ENCODE peak calls at places on chromosome 20, in ten cellular contexts. E, O, L, F, D, M, T, Y, A and U are unnamed samples.
A peak's percentile ranks its signal among the peaks of the same experiment; 100 is the strongest.

GRCh38 chr20:21048841-21049273 is 57.3 kb downstream of the LINC00237 start:
- DNase-seq in E (no peak), O (peak; percentile 10), L (peak; percentile 38), F (no peak), D (peak; percentile 19), M (no peak), T (peak; percentile 20), Y (peak; percentile 21), A (peak; percentile 75), U (peak; percentile 36)

GRCh38 chr20:40582531-40582930 is 106.5 kb downstream of the MAFB start:
- DNase-seq in E (no peak), O (no peak), L (no peak), F (no peak), D (no peak), M (no peak), T (no peak), Y (no peak), A (no peak), U (no peak)

GRCh38 chr20:52060794-52061714 is 130.5 kb downstream of the ZFP64 start:
- DNase-seq in E (no peak), O (peak; percentile 26), L (no peak), F (peak; percentile 26), D (no peak), M (no peak), T (peak; percentile 42), Y (no peak), A (peak; percentile 30), U (no peak)

GRCh38 chr20:57614490-57615471 is 5.4 kb downstream of the ZBP1 start:
- DNase-seq in E (no peak), O (no peak), L (no peak), F (no peak), D (no peak), M (no peak), T (no peak), Y (no peak), A (no peak), U (no peak)

GRCh38 chr20:38706482-38706881 is 17.8 kb upstream of the SLC32A1 start:
- DNase-seq in E (no peak), O (no peak), L (no peak), F (no peak), D (no peak), M (no peak), T (no peak), Y (no peak), A (no peak), U (no peak)

GRCh38 chr20:13113731-13114130 is 105.0 kb downstream of the SPTLC3 start:
- DNase-seq in E (no peak), O (no peak), L (no peak), F (no peak), D (no peak), M (no peak), T (no peak), Y (no peak), A (no peak), U (no peak)

GRCh38 chr20:37407117-37407566 is 61.2 kb downstream of the SRC start:
- DNase-seq in E (no peak), O (no peak), L (no peak), F (no peak), D (no peak), M (no peak), T (no peak), Y (no peak), A (no peak), U (no peak)

GRCh38 chr20:4555188-4555893 is 166.4 kb upstream of the PRND start:
- DNase-seq in E (no peak), O (peak; percentile 92), L (no peak), F (peak; percentile 73), D (no peak), M (no peak), T (peak; percentile 69), Y (no peak), A (no peak), U (no peak)

GRCh38 chr20:60132827-60133549 is 174.8 kb downstream of the CDH26 start:
- DNase-seq in E (no peak), O (no peak), L (no peak), F (no peak), D (no peak), M (no peak), T (no peak), Y (no peak), A (no peak), U (no peak)

GRCh38 chr20:23436681-23437080 is 2.8 kb upstream of the CSTL1 start:
- DNase-seq in E (no peak), O (no peak), L (no peak), F (no peak), D (no peak), M (no peak), T (no peak), Y (no peak), A (peak; percentile 17), U (no peak)

GRCh38 chr20:63322146-63322922 is 29.3 kb downstream of the COL20A1 start:
- DNase-seq in E (no peak), O (no peak), L (no peak), F (no peak), D (no peak), M (peak; percentile 5), T (no peak), Y (no peak), A (no peak), U (no peak)

GRCh38 chr20:48205281-48205782 is 420.1 kb upstream of the SULF2 start:
- DNase-seq in E (no peak), O (no peak), L (no peak), F (no peak), D (no peak), M (no peak), T (no peak), Y (no peak), A (no peak), U (no peak)

GRCh38 chr20:34141293-34141692 is 29.2 kb upstream of the EIF2S2 start:
- DNase-seq in E (no peak), O (no peak), L (no peak), F (no peak), D (no peak), M (no peak), T (no peak), Y (no peak), A (no peak), U (no peak)

GRCh38 chr20:23235173-23236027 is 115.2 kb upstream of the NXT1 start:
- DNase-seq in E (peak; percentile 77), O (no peak), L (no peak), F (peak; percentile 52), D (no peak), M (peak; percentile 38), T (peak; percentile 39), Y (no peak), A (peak; percentile 73), U (no peak)

GRCh38 chr20:7981374-7981773 is 38.2 kb downstream of the TMX4 start:
- DNase-seq in E (no peak), O (no peak), L (no peak), F (no peak), D (no peak), M (no peak), T (no peak), Y (no peak), A (no peak), U (no peak)

GRCh38 chr20:25277941-25278521 is 30.1 kb downstream of the PYGB start:
- DNase-seq in E (no peak), O (no peak), L (no peak), F (no peak), D (no peak), M (peak; percentile 10), T (no peak), Y (no peak), A (no peak), U (no peak)

GRCh38 chr20:49569403-49570115 is 1.6 kb upstream of the PTGIS start:
- DNase-seq in E (no peak), O (peak; percentile 36), L (no peak), F (no peak), D (no peak), M (no peak), T (no peak), Y (no peak), A (no peak), U (no peak)

GRCh38 chr20:20134941-20135572 is 82.7 kb downstream of the CFAP61 start:
- DNase-seq in E (no peak), O (no peak), L (no peak), F (no peak), D (no peak), M (no peak), T (no peak), Y (no peak), A (no peak), U (no peak)

GRCh38 chr20:13028673-13029072 is 19.9 kb downstream of the SPTLC3 start:
- DNase-seq in E (no peak), O (no peak), L (no peak), F (no peak), D (no peak), M (no peak), T (no peak), Y (no peak), A (no peak), U (no peak)

GRCh38 chr20:1266167-1266973 is at the start of gene SNPH:
- DNase-seq in E (peak; percentile 65), O (peak; percentile 69), L (peak; percentile 40), F (peak; percentile 81), D (peak; percentile 65), M (peak; percentile 68), T (peak; percentile 85), Y (peak; percentile 38), A (peak; percentile 53), U (peak; percentile 42)

GRCh38 chr20:14415492-14415891 is 78.1 kb upstream of the FLRT3 start:
- DNase-seq in E (no peak), O (no peak), L (no peak), F (no peak), D (no peak), M (no peak), T (no peak), Y (no peak), A (no peak), U (no peak)

GRCh38 chr20:9359561-9360308 is 154.7 kb upstream of the LAMP5 start:
- DNase-seq in E (peak; percentile 62), O (peak; percentile 49), L (no peak), F (peak; percentile 79), D (no peak), M (peak; percentile 41), T (peak; percentile 69), Y (no peak), A (peak; percentile 35), U (no peak)

GRCh38 chr20:11232896-11233295 is 559.1 kb upstream of the JAG1 start:
- DNase-seq in E (no peak), O (no peak), L (no peak), F (no peak), D (no peak), M (no peak), T (no peak), Y (no peak), A (no peak), U (no peak)

GRCh38 chr20:18058661-18059467 is 1.1 kb upstream of the OVOL2 start:
- DNase-seq in E (no peak), O (no peak), L (no peak), F (no peak), D (no peak), M (peak; percentile 68), T (no peak), Y (no peak), A (peak; percentile 26), U (no peak)

GRCh38 chr20:25040438-25040831 is 17.5 kb downstream of the ACSS1 start:
- DNase-seq in E (no peak), O (no peak), L (no peak), F (peak; percentile 57), D (no peak), M (peak; percentile 75), T (peak; percentile 68), Y (no peak), A (no peak), U (no peak)

GRCh38 chr20:59175861-59176260 is 12.2 kb downstream of the ZNF831 start:
- DNase-seq in E (no peak), O (no peak), L (no peak), F (no peak), D (no peak), M (no peak), T (no peak), Y (no peak), A (no peak), U (no peak)

GRCh38 chr20:32456869-32457421 is 98.8 kb downstream of the ASXL1 start:
- DNase-seq in E (no peak), O (no peak), L (peak; percentile 48), F (peak; percentile 31), D (no peak), M (peak; percentile 40), T (peak; percentile 83), Y (no peak), A (peak; percentile 86), U (no peak)

GRCh38 chr20:45014671-45015415 is 48.5 kb downstream of the STK4 start:
- DNase-seq in E (no peak), O (peak; percentile 69), L (no peak), F (peak; percentile 24), D (no peak), M (no peak), T (peak; percentile 49), Y (no peak), A (no peak), U (no peak)